ENCODE peak calls at places on chromosomes 16 and 17, in eight cellular contexts. One of them, this sample, is unnamed. For H3K4me1 and H3K9me3, the result is how much of the 10 kb centered on the place peaks cover.

GRCh38 chr17:39199986-39200879 is at the start of gene RPL19:
- DNase-seq in IMR-90: peak
- DNase-seq in NT2/D1: peak
- DNase-seq in heart right ventricle: peak
- DNase-seq in transverse colon: peak
- DNase-seq in adrenal gland: peak
- DNase-seq in SJCRH30: peak
- DNase-seq in tibial artery: peak
- DNase-seq in this sample: peak

GRCh38 chr16:75479421-75479990 is 15.0 kb upstream of the TMEM170A start:
- DNase-seq in IMR-90: no peak
- DNase-seq in NT2/D1: no peak
- DNase-seq in heart right ventricle: no peak
- DNase-seq in transverse colon: no peak
- DNase-seq in adrenal gland: no peak
- DNase-seq in SJCRH30: no peak
- DNase-seq in tibial artery: no peak
- DNase-seq in this sample: no peak

GRCh38 chr17:77779711-77780539 is 178.6 kb upstream of the TNRC6C start:
- DNase-seq in IMR-90: no peak
- DNase-seq in NT2/D1: no peak
- DNase-seq in heart right ventricle: no peak
- DNase-seq in transverse colon: no peak
- DNase-seq in adrenal gland: peak
- DNase-seq in SJCRH30: peak
- DNase-seq in tibial artery: peak
- DNase-seq in this sample: no peak

GRCh38 chr17:72151565-72152391 is 31.0 kb downstream of the SOX9 start:
- DNase-seq in IMR-90: peak
- DNase-seq in NT2/D1: peak
- DNase-seq in heart right ventricle: peak
- DNase-seq in transverse colon: peak
- DNase-seq in adrenal gland: peak
- DNase-seq in SJCRH30: peak
- DNase-seq in tibial artery: no peak
- DNase-seq in this sample: no peak

GRCh38 chr17:58335779-58336455 is 7.3 kb upstream of the TSPOAP1 start:
- DNase-seq in IMR-90: no peak
- DNase-seq in NT2/D1: no peak
- DNase-seq in heart right ventricle: no peak
- DNase-seq in transverse colon: peak
- DNase-seq in adrenal gland: peak
- DNase-seq in SJCRH30: no peak
- DNase-seq in tibial artery: no peak
- DNase-seq in this sample: peak

GRCh38 chr17:66200685-66201092 is 8.8 kb upstream of the CEP112 start:
- DNase-seq in IMR-90: peak
- DNase-seq in NT2/D1: no peak
- DNase-seq in heart right ventricle: peak
- DNase-seq in transverse colon: peak
- DNase-seq in adrenal gland: peak
- DNase-seq in SJCRH30: peak
- DNase-seq in tibial artery: no peak
- DNase-seq in this sample: no peak

GRCh38 chr16:85172465-85173071 is 60.3 kb upstream of the CIBAR2 start:
- DNase-seq in IMR-90: peak
- DNase-seq in NT2/D1: no peak
- DNase-seq in heart right ventricle: no peak
- DNase-seq in transverse colon: no peak
- DNase-seq in adrenal gland: no peak
- DNase-seq in SJCRH30: peak
- DNase-seq in tibial artery: no peak
- DNase-seq in this sample: no peak

GRCh38 chr17:49598918-49599317 is 23.2 kb downstream of the NXPH3 start:
- DNase-seq in IMR-90: no peak
- DNase-seq in NT2/D1: no peak
- DNase-seq in heart right ventricle: no peak
- DNase-seq in transverse colon: no peak
- DNase-seq in adrenal gland: no peak
- DNase-seq in SJCRH30: no peak
- DNase-seq in tibial artery: no peak
- DNase-seq in this sample: no peak

GRCh38 chr16:50266337-50267091 is at the start of gene ADCY7:
- DNase-seq in IMR-90: peak
- DNase-seq in NT2/D1: peak
- DNase-seq in heart right ventricle: peak
- DNase-seq in transverse colon: peak
- DNase-seq in adrenal gland: peak
- DNase-seq in SJCRH30: peak
- DNase-seq in tibial artery: peak
- DNase-seq in this sample: peak

GRCh38 chr17:28916302-28916934 is 13.5 kb upstream of the DHRS13 start:
- DNase-seq in IMR-90: peak
- DNase-seq in NT2/D1: no peak
- DNase-seq in heart right ventricle: no peak
- DNase-seq in transverse colon: no peak
- DNase-seq in adrenal gland: peak
- DNase-seq in SJCRH30: no peak
- DNase-seq in tibial artery: peak
- DNase-seq in this sample: peak

GRCh38 chr17:64515419-64515818 is 8.6 kb downstream of the CEP95 start:
- DNase-seq in IMR-90: no peak
- DNase-seq in NT2/D1: no peak
- DNase-seq in heart right ventricle: no peak
- DNase-seq in transverse colon: no peak
- DNase-seq in adrenal gland: no peak
- DNase-seq in SJCRH30: no peak
- DNase-seq in tibial artery: no peak
- DNase-seq in this sample: no peak

GRCh38 chr17:75318211-75318610 is 29.0 kb upstream of the SLC25A19 start:
- DNase-seq in IMR-90: no peak
- DNase-seq in NT2/D1: no peak
- DNase-seq in heart right ventricle: no peak
- DNase-seq in transverse colon: no peak
- DNase-seq in adrenal gland: no peak
- DNase-seq in SJCRH30: no peak
- DNase-seq in tibial artery: no peak
- DNase-seq in this sample: no peak

GRCh38 chr17:75313941-75314550 is 24.8 kb upstream of the SLC25A19 start:
- DNase-seq in IMR-90: peak
- DNase-seq in NT2/D1: no peak
- DNase-seq in heart right ventricle: peak
- DNase-seq in transverse colon: peak
- DNase-seq in adrenal gland: peak
- DNase-seq in SJCRH30: peak
- DNase-seq in tibial artery: no peak
- DNase-seq in this sample: no peak

GRCh38 chr17:75317671-75318070 is 28.4 kb upstream of the SLC25A19 start:
- DNase-seq in IMR-90: no peak
- DNase-seq in NT2/D1: no peak
- DNase-seq in heart right ventricle: no peak
- DNase-seq in transverse colon: peak
- DNase-seq in adrenal gland: peak
- DNase-seq in SJCRH30: peak
- DNase-seq in tibial artery: no peak
- DNase-seq in this sample: peak

GRCh38 chr17:75315541-75316243 is 26.5 kb upstream of the SLC25A19 start:
- DNase-seq in IMR-90: peak
- DNase-seq in NT2/D1: no peak
- DNase-seq in heart right ventricle: no peak
- DNase-seq in transverse colon: no peak
- DNase-seq in adrenal gland: peak
- DNase-seq in SJCRH30: no peak
- DNase-seq in tibial artery: no peak
- DNase-seq in this sample: no peak

DNA sequence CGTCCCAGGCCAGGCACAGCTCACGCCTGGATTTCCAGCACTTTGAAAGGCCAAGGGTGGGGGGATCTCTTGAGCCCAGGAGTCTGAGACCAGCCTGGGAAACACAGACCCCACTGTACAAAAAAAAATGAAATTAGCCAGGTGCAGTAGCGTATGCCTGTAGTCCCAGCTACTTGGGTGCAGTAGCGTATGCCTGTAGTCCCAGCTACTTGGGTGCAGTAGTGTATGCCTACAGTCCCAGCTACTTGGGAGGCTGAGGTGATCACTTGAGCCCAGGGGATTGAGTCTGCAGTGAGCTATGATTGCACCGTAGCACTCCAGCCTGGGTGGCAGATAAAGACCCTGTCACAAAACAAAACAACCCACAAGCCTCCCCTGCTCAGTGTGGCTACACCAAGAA is 27.0 kb upstream of the SLC25A19 start:
- DNase-seq in IMR-90: no peak
- DNase-seq in NT2/D1: no peak
- DNase-seq in heart right ventricle: no peak
- DNase-seq in transverse colon: no peak
- DNase-seq in adrenal gland: no peak
- DNase-seq in SJCRH30: no peak
- DNase-seq in tibial artery: no peak
- DNase-seq in this sample: no peak
- H3K4me1 ChIP-seq in IMR-90: under half
- H3K4me1 ChIP-seq in NT2/D1: under half
- H3K4me1 ChIP-seq in heart right ventricle: half or more
- H3K4me1 ChIP-seq in transverse colon: under half
- H3K4me1 ChIP-seq in adrenal gland: under half
- H3K4me1 ChIP-seq in SJCRH30: under half
- H3K4me1 ChIP-seq in tibial artery: under half
- H3K4me1 ChIP-seq in this sample: under half

DNA sequence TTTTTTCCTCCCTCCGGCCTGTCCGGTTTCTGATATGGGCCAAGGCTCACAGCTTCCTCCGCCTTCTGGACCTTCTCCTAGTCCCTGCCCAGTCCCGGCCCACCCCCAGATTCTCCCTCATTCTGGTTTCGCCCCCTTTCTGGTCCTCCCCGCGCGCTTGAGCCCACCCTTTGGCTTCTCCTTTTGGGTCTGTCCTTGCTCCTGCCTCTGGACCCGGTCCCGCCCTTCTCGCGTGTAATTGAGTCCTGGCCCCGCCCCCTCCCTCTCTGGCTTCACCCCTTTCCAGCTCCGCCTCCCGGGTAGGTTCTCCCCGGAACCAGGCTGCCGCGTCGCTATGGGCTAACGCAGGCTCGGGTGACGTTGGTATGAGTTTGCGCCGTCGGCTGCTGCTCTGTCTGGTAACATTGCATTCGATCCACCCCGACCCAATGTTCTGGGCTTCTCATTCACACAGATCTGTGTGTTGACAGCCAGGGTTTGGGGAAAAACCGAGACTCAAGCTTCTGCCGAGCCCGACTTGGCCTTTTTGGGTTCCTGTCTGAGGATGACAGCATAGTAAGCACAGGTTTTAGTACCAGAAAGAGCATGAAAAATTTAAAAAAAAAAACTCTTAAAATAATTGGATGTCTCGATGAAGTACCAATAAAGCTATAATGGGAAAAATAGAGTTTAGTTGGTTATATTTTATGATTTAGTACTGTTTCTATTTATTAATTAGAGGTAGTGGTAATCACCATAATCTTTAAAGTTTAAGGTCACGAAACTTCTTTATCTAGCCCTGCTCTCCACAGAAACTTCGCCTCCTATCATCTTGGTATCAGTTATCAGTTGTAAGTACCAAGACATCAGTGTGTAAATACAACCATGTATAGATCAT is 14.8 kb upstream of the EEF2K start:
- DNase-seq in IMR-90: peak
- DNase-seq in NT2/D1: peak
- DNase-seq in heart right ventricle: peak
- DNase-seq in transverse colon: peak
- DNase-seq in adrenal gland: peak
- DNase-seq in SJCRH30: peak
- DNase-seq in tibial artery: peak
- DNase-seq in this sample: peak
- H3K4me3 ChIP-seq in IMR-90: peak
- H3K4me3 ChIP-seq in NT2/D1: peak
- H3K4me3 ChIP-seq in heart right ventricle: peak
- H3K4me3 ChIP-seq in transverse colon: peak
- H3K4me3 ChIP-seq in adrenal gland: peak
- H3K4me3 ChIP-seq in SJCRH30: peak
- H3K4me3 ChIP-seq in tibial artery: peak
- H3K4me3 ChIP-seq in this sample: peak

DNA sequence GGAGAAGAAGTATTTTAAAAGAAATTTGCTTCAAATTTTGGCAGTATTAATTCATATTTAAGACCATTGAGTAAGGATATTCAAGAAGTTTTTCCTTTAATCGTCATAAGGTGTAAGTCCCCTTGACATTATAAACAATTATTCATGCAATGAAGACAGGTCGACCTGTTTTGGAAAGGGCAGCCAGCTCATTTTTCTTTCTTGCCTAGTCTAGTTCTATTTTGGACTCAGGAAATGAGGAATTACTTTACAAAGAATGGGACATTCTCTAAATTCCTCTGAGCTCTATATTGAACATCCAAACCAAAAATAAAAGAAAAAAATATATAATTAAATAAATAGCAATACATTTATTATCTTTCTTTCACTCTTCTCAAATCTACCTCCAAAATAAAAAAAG is 595.6 kb upstream of the KIF2B start:
- DNase-seq in IMR-90: no peak
- DNase-seq in NT2/D1: no peak
- DNase-seq in heart right ventricle: no peak
- DNase-seq in transverse colon: no peak
- DNase-seq in adrenal gland: no peak
- DNase-seq in SJCRH30: no peak
- DNase-seq in tibial artery: no peak
- DNase-seq in this sample: no peak
- H3K9me3 ChIP-seq in IMR-90: under half
- H3K9me3 ChIP-seq in NT2/D1: under half
- H3K9me3 ChIP-seq in heart right ventricle: under half
- H3K9me3 ChIP-seq in transverse colon: under half
- H3K9me3 ChIP-seq in adrenal gland: under half
- H3K9me3 ChIP-seq in SJCRH30: under half
- H3K9me3 ChIP-seq in tibial artery: under half
- H3K9me3 ChIP-seq in this sample: under half

GRCh38 chr16:11560701-11561439 is 25.8 kb downstream of the LITAF start:
- DNase-seq in IMR-90: no peak
- DNase-seq in NT2/D1: no peak
- DNase-seq in heart right ventricle: peak
- DNase-seq in transverse colon: peak
- DNase-seq in adrenal gland: peak
- DNase-seq in SJCRH30: no peak
- DNase-seq in tibial artery: no peak
- DNase-seq in this sample: peak

GRCh38 chr16:11562411-11562810 is 24.3 kb downstream of the LITAF start:
- DNase-seq in IMR-90: no peak
- DNase-seq in NT2/D1: no peak
- DNase-seq in heart right ventricle: no peak
- DNase-seq in transverse colon: no peak
- DNase-seq in adrenal gland: no peak
- DNase-seq in SJCRH30: no peak
- DNase-seq in tibial artery: no peak
- DNase-seq in this sample: no peak

GRCh38 chr16:11562941-11563340 is 23.8 kb downstream of the LITAF start:
- DNase-seq in IMR-90: no peak
- DNase-seq in NT2/D1: no peak
- DNase-seq in heart right ventricle: no peak
- DNase-seq in transverse colon: no peak
- DNase-seq in adrenal gland: no peak
- DNase-seq in SJCRH30: no peak
- DNase-seq in tibial artery: no peak
- DNase-seq in this sample: no peak

GRCh38 chr16:11561856-11562255 is 24.9 kb downstream of the LITAF start:
- DNase-seq in IMR-90: no peak
- DNase-seq in NT2/D1: no peak
- DNase-seq in heart right ventricle: no peak
- DNase-seq in transverse colon: no peak
- DNase-seq in adrenal gland: no peak
- DNase-seq in SJCRH30: no peak
- DNase-seq in tibial artery: no peak
- DNase-seq in this sample: no peak

GRCh38 chr16:11561440-11561797 is 25.3 kb downstream of the LITAF start:
- DNase-seq in IMR-90: no peak
- DNase-seq in NT2/D1: no peak
- DNase-seq in heart right ventricle: no peak
- DNase-seq in transverse colon: no peak
- DNase-seq in adrenal gland: no peak
- DNase-seq in SJCRH30: no peak
- DNase-seq in tibial artery: no peak
- DNase-seq in this sample: no peak
- H3K4me1 ChIP-seq in IMR-90: under half
- H3K4me1 ChIP-seq in NT2/D1: under half
- H3K4me1 ChIP-seq in heart right ventricle: half or more
- H3K4me1 ChIP-seq in transverse colon: under half
- H3K4me1 ChIP-seq in adrenal gland: under half
- H3K4me1 ChIP-seq in SJCRH30: under half
- H3K4me1 ChIP-seq in tibial artery: under half
- H3K4me1 ChIP-seq in this sample: under half

This sample was measured in Peyer's patch.